ENCODE peak calls at places on chromosomes 6 and 20, in four cellular contexts. One of them, this sample, is unnamed.

GRCh38 chr6:139230421-139230840 is 61.4 kb downstream of the TXLNB start:
- DNase-seq in mesenteric fat pad: no peak
- DNase-seq in fibroblast of lung: peak; percentile 62
- DNase-seq in activated T-helper 1 cell treated with anti-CD3 and anti-CD28 coated beads, Interleukin-12 subunit alpha, Interleukin-12 subunit beta, Interleukin-2, Interleukin-4 antibody, amounts not matched to agents 30 ng/mL and 10 ng/mL and 1 ng/mL, durations not matched to agents 14 hours and 24 hours and 36 hours: no peak
- DNase-seq in this sample: no peak

GRCh38 chr20:49228676-49229075 is 9.5 kb downstream of the DDX27 start:
- DNase-seq in mesenteric fat pad: no peak
- DNase-seq in fibroblast of lung: no peak
- DNase-seq in activated T-helper 1 cell treated with anti-CD3 and anti-CD28 coated beads, Interleukin-12 subunit alpha, Interleukin-12 subunit beta, Interleukin-2, Interleukin-4 antibody, amounts not matched to agents 30 ng/mL and 10 ng/mL and 1 ng/mL, durations not matched to agents 14 hours and 24 hours and 36 hours: no peak
- DNase-seq in this sample: no peak

GRCh38 chr6:132888701-132889100 is 74.3 kb downstream of the RPS12 start:
- DNase-seq in mesenteric fat pad: no peak
- DNase-seq in fibroblast of lung: peak; percentile 58
- DNase-seq in activated T-helper 1 cell treated with anti-CD3 and anti-CD28 coated beads, Interleukin-12 subunit alpha, Interleukin-12 subunit beta, Interleukin-2, Interleukin-4 antibody, amounts not matched to agents 30 ng/mL and 10 ng/mL and 1 ng/mL, durations not matched to agents 14 hours and 24 hours and 36 hours: no peak
- DNase-seq in this sample: no peak

GRCh38 chr6:35140991-35141720 is at the start of gene TCP11:
- DNase-seq in mesenteric fat pad: no peak
- DNase-seq in fibroblast of lung: no peak
- DNase-seq in activated T-helper 1 cell treated with anti-CD3 and anti-CD28 coated beads, Interleukin-12 subunit alpha, Interleukin-12 subunit beta, Interleukin-2, Interleukin-4 antibody, amounts not matched to agents 30 ng/mL and 10 ng/mL and 1 ng/mL, durations not matched to agents 14 hours and 24 hours and 36 hours: no peak
- DNase-seq in this sample: no peak

GRCh38 chr20:62823688-62824475 is 7.0 kb downstream of the COL9A3 start:
- DNase-seq in mesenteric fat pad: no peak
- DNase-seq in fibroblast of lung: no peak
- DNase-seq in activated T-helper 1 cell treated with anti-CD3 and anti-CD28 coated beads, Interleukin-12 subunit alpha, Interleukin-12 subunit beta, Interleukin-2, Interleukin-4 antibody, amounts not matched to agents 30 ng/mL and 10 ng/mL and 1 ng/mL, durations not matched to agents 14 hours and 24 hours and 36 hours: no peak
- DNase-seq in this sample: no peak

GRCh38 chr6:28944412-28945006 is 20.7 kb upstream of the TRIM27 start:
- DNase-seq in mesenteric fat pad: no peak
- DNase-seq in fibroblast of lung: peak; percentile 89
- DNase-seq in activated T-helper 1 cell treated with anti-CD3 and anti-CD28 coated beads, Interleukin-12 subunit alpha, Interleukin-12 subunit beta, Interleukin-2, Interleukin-4 antibody, amounts not matched to agents 30 ng/mL and 10 ng/mL and 1 ng/mL, durations not matched to agents 14 hours and 24 hours and 36 hours: peak; percentile 62
- DNase-seq in this sample: peak; percentile 61

GRCh38 chr20:14951707-14952106 is 614.3 kb upstream of the FLRT3 start:
- DNase-seq in mesenteric fat pad: no peak
- DNase-seq in fibroblast of lung: peak; percentile 5
- DNase-seq in activated T-helper 1 cell treated with anti-CD3 and anti-CD28 coated beads, Interleukin-12 subunit alpha, Interleukin-12 subunit beta, Interleukin-2, Interleukin-4 antibody, amounts not matched to agents 30 ng/mL and 10 ng/mL and 1 ng/mL, durations not matched to agents 14 hours and 24 hours and 36 hours: no peak
- DNase-seq in this sample: no peak

GRCh38 chr6:54718541-54719023 is 128.0 kb upstream of the FAM83B start:
- DNase-seq in mesenteric fat pad: no peak
- DNase-seq in fibroblast of lung: no peak
- DNase-seq in activated T-helper 1 cell treated with anti-CD3 and anti-CD28 coated beads, Interleukin-12 subunit alpha, Interleukin-12 subunit beta, Interleukin-2, Interleukin-4 antibody, amounts not matched to agents 30 ng/mL and 10 ng/mL and 1 ng/mL, durations not matched to agents 14 hours and 24 hours and 36 hours: no peak
- DNase-seq in this sample: no peak

GRCh38 chr6:53922571-53922981 is 127.8 kb downstream of the LRRC1 start:
- DNase-seq in mesenteric fat pad: no peak
- DNase-seq in fibroblast of lung: no peak
- DNase-seq in activated T-helper 1 cell treated with anti-CD3 and anti-CD28 coated beads, Interleukin-12 subunit alpha, Interleukin-12 subunit beta, Interleukin-2, Interleukin-4 antibody, amounts not matched to agents 30 ng/mL and 10 ng/mL and 1 ng/mL, durations not matched to agents 14 hours and 24 hours and 36 hours: no peak
- DNase-seq in this sample: no peak

GRCh38 chr6:136324981-136325380 is 35.3 kb upstream of the BCLAF1 start:
- DNase-seq in mesenteric fat pad: no peak
- DNase-seq in fibroblast of lung: no peak
- DNase-seq in activated T-helper 1 cell treated with anti-CD3 and anti-CD28 coated beads, Interleukin-12 subunit alpha, Interleukin-12 subunit beta, Interleukin-2, Interleukin-4 antibody, amounts not matched to agents 30 ng/mL and 10 ng/mL and 1 ng/mL, durations not matched to agents 14 hours and 24 hours and 36 hours: no peak
- DNase-seq in this sample: no peak

GRCh38 chr6:160139420-160139851 is 17.8 kb downstream of the SLC22A1 start:
- DNase-seq in mesenteric fat pad: peak; percentile 82
- DNase-seq in fibroblast of lung: peak; percentile 85
- DNase-seq in activated T-helper 1 cell treated with anti-CD3 and anti-CD28 coated beads, Interleukin-12 subunit alpha, Interleukin-12 subunit beta, Interleukin-2, Interleukin-4 antibody, amounts not matched to agents 30 ng/mL and 10 ng/mL and 1 ng/mL, durations not matched to agents 14 hours and 24 hours and 36 hours: no peak
- DNase-seq in this sample: no peak

GRCh38 chr6:90425161-90425641 is 128.6 kb upstream of the BACH2 start:
- DNase-seq in mesenteric fat pad: no peak
- DNase-seq in fibroblast of lung: no peak
- DNase-seq in activated T-helper 1 cell treated with anti-CD3 and anti-CD28 coated beads, Interleukin-12 subunit alpha, Interleukin-12 subunit beta, Interleukin-2, Interleukin-4 antibody, amounts not matched to agents 30 ng/mL and 10 ng/mL and 1 ng/mL, durations not matched to agents 14 hours and 24 hours and 36 hours: no peak
- DNase-seq in this sample: no peak

GRCh38 chr20:51643390-51643789 is 100.9 kb upstream of the NFATC2 start:
- DNase-seq in mesenteric fat pad: no peak
- DNase-seq in fibroblast of lung: peak; percentile 36
- DNase-seq in activated T-helper 1 cell treated with anti-CD3 and anti-CD28 coated beads, Interleukin-12 subunit alpha, Interleukin-12 subunit beta, Interleukin-2, Interleukin-4 antibody, amounts not matched to agents 30 ng/mL and 10 ng/mL and 1 ng/mL, durations not matched to agents 14 hours and 24 hours and 36 hours: no peak
- DNase-seq in this sample: no peak

GRCh38 chr20:59811681-59812171 is 121.7 kb downstream of the SYCP2 start:
- DNase-seq in mesenteric fat pad: peak; percentile 74
- DNase-seq in fibroblast of lung: no peak
- DNase-seq in activated T-helper 1 cell treated with anti-CD3 and anti-CD28 coated beads, Interleukin-12 subunit alpha, Interleukin-12 subunit beta, Interleukin-2, Interleukin-4 antibody, amounts not matched to agents 30 ng/mL and 10 ng/mL and 1 ng/mL, durations not matched to agents 14 hours and 24 hours and 36 hours: no peak
- DNase-seq in this sample: no peak

GRCh38 chr20:21705466-21706344 is at the start of gene PAX1:
- DNase-seq in mesenteric fat pad: peak; percentile 72
- DNase-seq in fibroblast of lung: no peak
- DNase-seq in activated T-helper 1 cell treated with anti-CD3 and anti-CD28 coated beads, Interleukin-12 subunit alpha, Interleukin-12 subunit beta, Interleukin-2, Interleukin-4 antibody, amounts not matched to agents 30 ng/mL and 10 ng/mL and 1 ng/mL, durations not matched to agents 14 hours and 24 hours and 36 hours: no peak
- DNase-seq in this sample: no peak

GRCh38 chr20:24955045-24955444 is 6.0 kb downstream of the CST7 start:
- DNase-seq in mesenteric fat pad: no peak
- DNase-seq in fibroblast of lung: no peak
- DNase-seq in activated T-helper 1 cell treated with anti-CD3 and anti-CD28 coated beads, Interleukin-12 subunit alpha, Interleukin-12 subunit beta, Interleukin-2, Interleukin-4 antibody, amounts not matched to agents 30 ng/mL and 10 ng/mL and 1 ng/mL, durations not matched to agents 14 hours and 24 hours and 36 hours: peak; percentile 29
- DNase-seq in this sample: no peak

GRCh38 chr6:17098538-17098937 is 3.3 kb upstream of the STMND1 start:
- DNase-seq in mesenteric fat pad: no peak
- DNase-seq in fibroblast of lung: peak; percentile 17
- DNase-seq in activated T-helper 1 cell treated with anti-CD3 and anti-CD28 coated beads, Interleukin-12 subunit alpha, Interleukin-12 subunit beta, Interleukin-2, Interleukin-4 antibody, amounts not matched to agents 30 ng/mL and 10 ng/mL and 1 ng/mL, durations not matched to agents 14 hours and 24 hours and 36 hours: no peak
- DNase-seq in this sample: no peak

GRCh38 chr20:49384437-49385434 is 97.7 kb downstream of the KCNB1 start:
- DNase-seq in mesenteric fat pad: no peak
- DNase-seq in fibroblast of lung: peak; percentile 42
- DNase-seq in activated T-helper 1 cell treated with anti-CD3 and anti-CD28 coated beads, Interleukin-12 subunit alpha, Interleukin-12 subunit beta, Interleukin-2, Interleukin-4 antibody, amounts not matched to agents 30 ng/mL and 10 ng/mL and 1 ng/mL, durations not matched to agents 14 hours and 24 hours and 36 hours: peak; percentile 50
- DNase-seq in this sample: peak; percentile 55

GRCh38 chr6:2230659-2231277 is 14.6 kb downstream of the GMDS start:
- DNase-seq in mesenteric fat pad: no peak
- DNase-seq in fibroblast of lung: no peak
- DNase-seq in activated T-helper 1 cell treated with anti-CD3 and anti-CD28 coated beads, Interleukin-12 subunit alpha, Interleukin-12 subunit beta, Interleukin-2, Interleukin-4 antibody, amounts not matched to agents 30 ng/mL and 10 ng/mL and 1 ng/mL, durations not matched to agents 14 hours and 24 hours and 36 hours: no peak
- DNase-seq in this sample: no peak

GRCh38 chr20:43949741-43950618 is 35.3 kb downstream of the TOX2 start:
- DNase-seq in mesenteric fat pad: no peak
- DNase-seq in fibroblast of lung: no peak
- DNase-seq in activated T-helper 1 cell treated with anti-CD3 and anti-CD28 coated beads, Interleukin-12 subunit alpha, Interleukin-12 subunit beta, Interleukin-2, Interleukin-4 antibody, amounts not matched to agents 30 ng/mL and 10 ng/mL and 1 ng/mL, durations not matched to agents 14 hours and 24 hours and 36 hours: peak; percentile 77
- DNase-seq in this sample: peak; percentile 87

GRCh38 chr6:34575326-34575725 is 19.2 kb upstream of the SPDEF start:
- DNase-seq in mesenteric fat pad: no peak
- DNase-seq in fibroblast of lung: no peak
- DNase-seq in activated T-helper 1 cell treated with anti-CD3 and anti-CD28 coated beads, Interleukin-12 subunit alpha, Interleukin-12 subunit beta, Interleukin-2, Interleukin-4 antibody, amounts not matched to agents 30 ng/mL and 10 ng/mL and 1 ng/mL, durations not matched to agents 14 hours and 24 hours and 36 hours: no peak
- DNase-seq in this sample: no peak

GRCh38 chr6:26105109-26105730 is 18.0 kb downstream of the HFE start:
- DNase-seq in mesenteric fat pad: no peak
- DNase-seq in fibroblast of lung: no peak
- DNase-seq in activated T-helper 1 cell treated with anti-CD3 and anti-CD28 coated beads, Interleukin-12 subunit alpha, Interleukin-12 subunit beta, Interleukin-2, Interleukin-4 antibody, amounts not matched to agents 30 ng/mL and 10 ng/mL and 1 ng/mL, durations not matched to agents 14 hours and 24 hours and 36 hours: no peak
- DNase-seq in this sample: no peak

GRCh38 chr20:11473971-11474370 is 443.7 kb upstream of the BTBD3 start:
- DNase-seq in mesenteric fat pad: no peak
- DNase-seq in fibroblast of lung: no peak
- DNase-seq in activated T-helper 1 cell treated with anti-CD3 and anti-CD28 coated beads, Interleukin-12 subunit alpha, Interleukin-12 subunit beta, Interleukin-2, Interleukin-4 antibody, amounts not matched to agents 30 ng/mL and 10 ng/mL and 1 ng/mL, durations not matched to agents 14 hours and 24 hours and 36 hours: no peak
- DNase-seq in this sample: no peak

GRCh38 chr6:3795836-3796395 is 44.4 kb upstream of the PXDC1 start:
- DNase-seq in mesenteric fat pad: no peak
- DNase-seq in fibroblast of lung: no peak
- DNase-seq in activated T-helper 1 cell treated with anti-CD3 and anti-CD28 coated beads, Interleukin-12 subunit alpha, Interleukin-12 subunit beta, Interleukin-2, Interleukin-4 antibody, amounts not matched to agents 30 ng/mL and 10 ng/mL and 1 ng/mL, durations not matched to agents 14 hours and 24 hours and 36 hours: no peak
- DNase-seq in this sample: no peak

GRCh38 chr6:91653954-91654843 is 1067.3 kb upstream of the MAP3K7 start:
- DNase-seq in mesenteric fat pad: no peak
- DNase-seq in fibroblast of lung: peak; percentile 1
- DNase-seq in activated T-helper 1 cell treated with anti-CD3 and anti-CD28 coated beads, Interleukin-12 subunit alpha, Interleukin-12 subunit beta, Interleukin-2, Interleukin-4 antibody, amounts not matched to agents 30 ng/mL and 10 ng/mL and 1 ng/mL, durations not matched to agents 14 hours and 24 hours and 36 hours: no peak
- DNase-seq in this sample: no peak

GRCh38 chr6:134316733-134317431 is 1.0 kb downstream of the SGK1 start:
- DNase-seq in mesenteric fat pad: no peak
- DNase-seq in fibroblast of lung: no peak
- DNase-seq in activated T-helper 1 cell treated with anti-CD3 and anti-CD28 coated beads, Interleukin-12 subunit alpha, Interleukin-12 subunit beta, Interleukin-2, Interleukin-4 antibody, amounts not matched to agents 30 ng/mL and 10 ng/mL and 1 ng/mL, durations not matched to agents 14 hours and 24 hours and 36 hours: no peak
- DNase-seq in this sample: no peak

GRCh38 chr6:158417760-158418098 is 105.5 kb downstream of the TULP4 start:
- DNase-seq in mesenteric fat pad: no peak
- DNase-seq in fibroblast of lung: peak; percentile 72
- DNase-seq in activated T-helper 1 cell treated with anti-CD3 and anti-CD28 coated beads, Interleukin-12 subunit alpha, Interleukin-12 subunit beta, Interleukin-2, Interleukin-4 antibody, amounts not matched to agents 30 ng/mL and 10 ng/mL and 1 ng/mL, durations not matched to agents 14 hours and 24 hours and 36 hours: no peak
- DNase-seq in this sample: no peak

GRCh38 chr6:15329154-15329781 is 83.4 kb downstream of the JARID2 start:
- DNase-seq in mesenteric fat pad: no peak
- DNase-seq in fibroblast of lung: peak; percentile 91
- DNase-seq in activated T-helper 1 cell treated with anti-CD3 and anti-CD28 coated beads, Interleukin-12 subunit alpha, Interleukin-12 subunit beta, Interleukin-2, Interleukin-4 antibody, amounts not matched to agents 30 ng/mL and 10 ng/mL and 1 ng/mL, durations not matched to agents 14 hours and 24 hours and 36 hours: no peak
- DNase-seq in this sample: no peak

GRCh38 chr6:14729186-14729871 is 516.5 kb upstream of the JARID2 start:
- DNase-seq in mesenteric fat pad: no peak
- DNase-seq in fibroblast of lung: no peak
- DNase-seq in activated T-helper 1 cell treated with anti-CD3 and anti-CD28 coated beads, Interleukin-12 subunit alpha, Interleukin-12 subunit beta, Interleukin-2, Interleukin-4 antibody, amounts not matched to agents 30 ng/mL and 10 ng/mL and 1 ng/mL, durations not matched to agents 14 hours and 24 hours and 36 hours: no peak
- DNase-seq in this sample: no peak

GRCh38 chr6:135880066-135880972 is 28.8 kb downstream of the PDE7B start:
- DNase-seq in mesenteric fat pad: no peak
- DNase-seq in fibroblast of lung: peak; percentile 79
- DNase-seq in activated T-helper 1 cell treated with anti-CD3 and anti-CD28 coated beads, Interleukin-12 subunit alpha, Interleukin-12 subunit beta, Interleukin-2, Interleukin-4 antibody, amounts not matched to agents 30 ng/mL and 10 ng/mL and 1 ng/mL, durations not matched to agents 14 hours and 24 hours and 36 hours: peak; percentile 61
- DNase-seq in this sample: peak; percentile 64

GRCh38 chr6:170238741-170239565 is 51.9 kb downstream of the DLL1 start:
- DNase-seq in mesenteric fat pad: no peak
- DNase-seq in fibroblast of lung: no peak
- DNase-seq in activated T-helper 1 cell treated with anti-CD3 and anti-CD28 coated beads, Interleukin-12 subunit alpha, Interleukin-12 subunit beta, Interleukin-2, Interleukin-4 antibody, amounts not matched to agents 30 ng/mL and 10 ng/mL and 1 ng/mL, durations not matched to agents 14 hours and 24 hours and 36 hours: no peak
- DNase-seq in this sample: no peak

GRCh38 chr6:169289671-169290408 is 36.2 kb upstream of the THBS2 start:
- DNase-seq in mesenteric fat pad: no peak
- DNase-seq in fibroblast of lung: peak; percentile 41
- DNase-seq in activated T-helper 1 cell treated with anti-CD3 and anti-CD28 coated beads, Interleukin-12 subunit alpha, Interleukin-12 subunit beta, Interleukin-2, Interleukin-4 antibody, amounts not matched to agents 30 ng/mL and 10 ng/mL and 1 ng/mL, durations not matched to agents 14 hours and 24 hours and 36 hours: no peak
- DNase-seq in this sample: no peak

GRCh38 chr6:115360602-115361325 is 699.9 kb downstream of the FRK start:
- DNase-seq in mesenteric fat pad: no peak
- DNase-seq in fibroblast of lung: no peak
- DNase-seq in activated T-helper 1 cell treated with anti-CD3 and anti-CD28 coated beads, Interleukin-12 subunit alpha, Interleukin-12 subunit beta, Interleukin-2, Interleukin-4 antibody, amounts not matched to agents 30 ng/mL and 10 ng/mL and 1 ng/mL, durations not matched to agents 14 hours and 24 hours and 36 hours: no peak
- DNase-seq in this sample: no peak

GRCh38 chr20:226958-227357 is at the start of gene DEFB129:
- DNase-seq in mesenteric fat pad: no peak
- DNase-seq in fibroblast of lung: no peak
- DNase-seq in activated T-helper 1 cell treated with anti-CD3 and anti-CD28 coated beads, Interleukin-12 subunit alpha, Interleukin-12 subunit beta, Interleukin-2, Interleukin-4 antibody, amounts not matched to agents 30 ng/mL and 10 ng/mL and 1 ng/mL, durations not matched to agents 14 hours and 24 hours and 36 hours: no peak
- DNase-seq in this sample: no peak

GRCh38 chr6:156963712-156964700 is 186.8 kb downstream of the ARID1B start:
- DNase-seq in mesenteric fat pad: no peak
- DNase-seq in fibroblast of lung: peak; percentile 83
- DNase-seq in activated T-helper 1 cell treated with anti-CD3 and anti-CD28 coated beads, Interleukin-12 subunit alpha, Interleukin-12 subunit beta, Interleukin-2, Interleukin-4 antibody, amounts not matched to agents 30 ng/mL and 10 ng/mL and 1 ng/mL, durations not matched to agents 14 hours and 24 hours and 36 hours: no peak
- DNase-seq in this sample: no peak

GRCh38 chr6:165782124-165782523 is 119.1 kb upstream of the PDE10A start:
- DNase-seq in mesenteric fat pad: no peak
- DNase-seq in fibroblast of lung: no peak
- DNase-seq in activated T-helper 1 cell treated with anti-CD3 and anti-CD28 coated beads, Interleukin-12 subunit alpha, Interleukin-12 subunit beta, Interleukin-2, Interleukin-4 antibody, amounts not matched to agents 30 ng/mL and 10 ng/mL and 1 ng/mL, durations not matched to agents 14 hours and 24 hours and 36 hours: no peak
- DNase-seq in this sample: no peak

GRCh38 chr20:10551732-10552724 is 116.9 kb downstream of the SLX4IP start:
- DNase-seq in mesenteric fat pad: no peak
- DNase-seq in fibroblast of lung: no peak
- DNase-seq in activated T-helper 1 cell treated with anti-CD3 and anti-CD28 coated beads, Interleukin-12 subunit alpha, Interleukin-12 subunit beta, Interleukin-2, Interleukin-4 antibody, amounts not matched to agents 30 ng/mL and 10 ng/mL and 1 ng/mL, durations not matched to agents 14 hours and 24 hours and 36 hours: no peak
- DNase-seq in this sample: no peak

This sample was measured in activated T-helper 2 cell treated with anti-CD3 and anti-CD28 coated beads, Interferon-gamma antibody, Interleukin-2, Interleukin-4, amounts not matched to agents 10 μg/mL and 5 μg/mL and 100 μg/mL, durations not matched to agents 14 hours and 24 hours and 36 hours.